ENCODE peak calls at places on chromosomes 12 and 14, in eight cellular contexts. One of them, this sample, is unnamed.

GRCh38 chr14:64656986-64657385 is 47.2 kb upstream of the PLEKHG3 start:
- DNase-seq in CD8-positive, alpha-beta T cell: no peak
- DNase-seq in non-pigmented ciliary epithelial cell: no peak
- DNase-seq in GM03348: peak; percentile 86
- DNase-seq in NCI-H1436: no peak
- DNase-seq in GM23248: peak; percentile 94
- DNase-seq in hepatocyte: no peak
- DNase-seq in lower lobe of right lung: no peak
- DNase-seq in this sample: no peak

GRCh38 chr12:120674172-120674571 is 12.8 kb upstream of the MLEC start:
- DNase-seq in CD8-positive, alpha-beta T cell: no peak
- DNase-seq in non-pigmented ciliary epithelial cell: no peak
- DNase-seq in GM03348: no peak
- DNase-seq in NCI-H1436: no peak
- DNase-seq in GM23248: no peak
- DNase-seq in hepatocyte: no peak
- DNase-seq in lower lobe of right lung: no peak
- DNase-seq in this sample: no peak

GRCh38 chr12:103884316-103884715 is 43.3 kb upstream of the NT5DC3 start:
- DNase-seq in CD8-positive, alpha-beta T cell: peak; percentile 66
- DNase-seq in non-pigmented ciliary epithelial cell: peak; percentile 47
- DNase-seq in GM03348: peak; percentile 68
- DNase-seq in NCI-H1436: peak; percentile 11
- DNase-seq in GM23248: peak; percentile 66
- DNase-seq in hepatocyte: peak; percentile 40
- DNase-seq in lower lobe of right lung: no peak
- DNase-seq in this sample: no peak

GRCh38 chr12:71250186-71250585 is 92.4 kb upstream of the TSPAN8 start:
- DNase-seq in CD8-positive, alpha-beta T cell: no peak
- DNase-seq in non-pigmented ciliary epithelial cell: no peak
- DNase-seq in GM03348: no peak
- DNase-seq in NCI-H1436: no peak
- DNase-seq in GM23248: no peak
- DNase-seq in hepatocyte: no peak
- DNase-seq in lower lobe of right lung: no peak
- DNase-seq in this sample: no peak

GRCh38 chr12:39448038-39448437 is 5.1 kb upstream of the KIF21A start:
- DNase-seq in CD8-positive, alpha-beta T cell: no peak
- DNase-seq in non-pigmented ciliary epithelial cell: no peak
- DNase-seq in GM03348: no peak
- DNase-seq in NCI-H1436: no peak
- DNase-seq in GM23248: no peak
- DNase-seq in hepatocyte: no peak
- DNase-seq in lower lobe of right lung: no peak
- DNase-seq in this sample: no peak

GRCh38 chr12:50239355-50239891 is 43.9 kb downstream of the LIMA1 start:
- DNase-seq in CD8-positive, alpha-beta T cell: no peak
- DNase-seq in non-pigmented ciliary epithelial cell: no peak
- DNase-seq in GM03348: no peak
- DNase-seq in NCI-H1436: no peak
- DNase-seq in GM23248: no peak
- DNase-seq in hepatocyte: no peak
- DNase-seq in lower lobe of right lung: no peak
- DNase-seq in this sample: no peak

GRCh38 chr14:32940066-32940651 is 1.5 kb downstream of the NPAS3 start:
- DNase-seq in CD8-positive, alpha-beta T cell: no peak
- DNase-seq in non-pigmented ciliary epithelial cell: no peak
- DNase-seq in GM03348: no peak
- DNase-seq in NCI-H1436: no peak
- DNase-seq in GM23248: peak; percentile 16
- DNase-seq in hepatocyte: no peak
- DNase-seq in lower lobe of right lung: no peak
- DNase-seq in this sample: no peak

GRCh38 chr12:122106891-122107660 is 28.5 kb downstream of the MLXIP start:
- DNase-seq in CD8-positive, alpha-beta T cell: no peak
- DNase-seq in non-pigmented ciliary epithelial cell: no peak
- DNase-seq in GM03348: peak; percentile 49
- DNase-seq in NCI-H1436: no peak
- DNase-seq in GM23248: peak; percentile 86
- DNase-seq in hepatocyte: no peak
- DNase-seq in lower lobe of right lung: peak; percentile 87
- DNase-seq in this sample: no peak

GRCh38 chr14:88955470-88955869 is 131.0 kb downstream of the TTC8 start:
- DNase-seq in CD8-positive, alpha-beta T cell: no peak
- DNase-seq in non-pigmented ciliary epithelial cell: no peak
- DNase-seq in GM03348: no peak
- DNase-seq in NCI-H1436: no peak
- DNase-seq in GM23248: no peak
- DNase-seq in hepatocyte: no peak
- DNase-seq in lower lobe of right lung: no peak
- DNase-seq in this sample: no peak

GRCh38 chr12:15856097-15856982 is 25.8 kb upstream of the STRAP start:
- DNase-seq in CD8-positive, alpha-beta T cell: peak; percentile 39
- DNase-seq in non-pigmented ciliary epithelial cell: peak; percentile 37
- DNase-seq in GM03348: peak; percentile 54
- DNase-seq in NCI-H1436: peak; percentile 55
- DNase-seq in GM23248: peak; percentile 74
- DNase-seq in hepatocyte: peak; percentile 68
- DNase-seq in lower lobe of right lung: no peak
- DNase-seq in this sample: peak; percentile 63

GRCh38 chr12:79658221-79658620 is 32.5 kb downstream of the PAWR start:
- DNase-seq in CD8-positive, alpha-beta T cell: no peak
- DNase-seq in non-pigmented ciliary epithelial cell: no peak
- DNase-seq in GM03348: peak; percentile 64
- DNase-seq in NCI-H1436: no peak
- DNase-seq in GM23248: peak; percentile 65
- DNase-seq in hepatocyte: no peak
- DNase-seq in lower lobe of right lung: no peak
- DNase-seq in this sample: no peak

GRCh38 chr12:122093098-122093883 is 14.7 kb downstream of the MLXIP start:
- DNase-seq in CD8-positive, alpha-beta T cell: no peak
- DNase-seq in non-pigmented ciliary epithelial cell: no peak
- DNase-seq in GM03348: no peak
- DNase-seq in NCI-H1436: no peak
- DNase-seq in GM23248: no peak
- DNase-seq in hepatocyte: no peak
- DNase-seq in lower lobe of right lung: no peak
- DNase-seq in this sample: no peak

GRCh38 chr12:124767075-124767821 is 96.4 kb downstream of the SCARB1 start:
- DNase-seq in CD8-positive, alpha-beta T cell: peak; percentile 79
- DNase-seq in non-pigmented ciliary epithelial cell: no peak
- DNase-seq in GM03348: peak; percentile 89
- DNase-seq in NCI-H1436: peak; percentile 63
- DNase-seq in GM23248: peak; percentile 66
- DNase-seq in hepatocyte: peak; percentile 84
- DNase-seq in lower lobe of right lung: peak; percentile 86
- DNase-seq in this sample: peak; percentile 62

GRCh38 chr14:69860221-69860620 is 19.0 kb upstream of the SMOC1 start:
- DNase-seq in CD8-positive, alpha-beta T cell: no peak
- DNase-seq in non-pigmented ciliary epithelial cell: no peak
- DNase-seq in GM03348: no peak
- DNase-seq in NCI-H1436: no peak
- DNase-seq in GM23248: no peak
- DNase-seq in hepatocyte: no peak
- DNase-seq in lower lobe of right lung: no peak
- DNase-seq in this sample: no peak

GRCh38 chr12:65524666-65525065 is 246.2 kb downstream of the MSRB3 start:
- DNase-seq in CD8-positive, alpha-beta T cell: no peak
- DNase-seq in non-pigmented ciliary epithelial cell: peak; percentile 73
- DNase-seq in GM03348: peak; percentile 69
- DNase-seq in NCI-H1436: no peak
- DNase-seq in GM23248: peak; percentile 91
- DNase-seq in hepatocyte: no peak
- DNase-seq in lower lobe of right lung: no peak
- DNase-seq in this sample: no peak

GRCh38 chr14:93090826-93091583 is 24.7 kb downstream of the ITPK1 start:
- DNase-seq in CD8-positive, alpha-beta T cell: no peak
- DNase-seq in non-pigmented ciliary epithelial cell: no peak
- DNase-seq in GM03348: peak; percentile 51
- DNase-seq in NCI-H1436: peak; percentile 38
- DNase-seq in GM23248: peak; percentile 28
- DNase-seq in hepatocyte: no peak
- DNase-seq in lower lobe of right lung: no peak
- DNase-seq in this sample: no peak

GRCh38 chr14:53044486-53044885 is 93.6 kb upstream of the FERMT2 start:
- DNase-seq in CD8-positive, alpha-beta T cell: no peak
- DNase-seq in non-pigmented ciliary epithelial cell: peak; percentile 54
- DNase-seq in GM03348: peak; percentile 67
- DNase-seq in NCI-H1436: no peak
- DNase-seq in GM23248: peak; percentile 89
- DNase-seq in hepatocyte: peak; percentile 22
- DNase-seq in lower lobe of right lung: no peak
- DNase-seq in this sample: no peak

GRCh38 chr12:87848248-87848868 is 180.8 kb downstream of the C12orf50 start:
- DNase-seq in CD8-positive, alpha-beta T cell: no peak
- DNase-seq in non-pigmented ciliary epithelial cell: peak; percentile 49
- DNase-seq in GM03348: peak; percentile 54
- DNase-seq in NCI-H1436: peak; percentile 43
- DNase-seq in GM23248: peak; percentile 67
- DNase-seq in hepatocyte: peak; percentile 78
- DNase-seq in lower lobe of right lung: no peak
- DNase-seq in this sample: peak; percentile 25

GRCh38 chr12:47755655-47756562 is 2.8 kb downstream of the RAPGEF3 start:
- DNase-seq in CD8-positive, alpha-beta T cell: no peak
- DNase-seq in non-pigmented ciliary epithelial cell: no peak
- DNase-seq in GM03348: no peak
- DNase-seq in NCI-H1436: no peak
- DNase-seq in GM23248: peak; percentile 24
- DNase-seq in hepatocyte: no peak
- DNase-seq in lower lobe of right lung: peak; percentile 62
- DNase-seq in this sample: no peak

GRCh38 chr12:73421832-73422231 is 1115.8 kb upstream of the ATXN7L3B start:
- DNase-seq in CD8-positive, alpha-beta T cell: no peak
- DNase-seq in non-pigmented ciliary epithelial cell: peak; percentile 27
- DNase-seq in GM03348: peak; percentile 3
- DNase-seq in NCI-H1436: no peak
- DNase-seq in GM23248: peak; percentile 22
- DNase-seq in hepatocyte: no peak
- DNase-seq in lower lobe of right lung: no peak
- DNase-seq in this sample: no peak

GRCh38 chr12:28222081-28222700 is 31.9 kb downstream of the CCDC91 start:
- DNase-seq in CD8-positive, alpha-beta T cell: peak; percentile 61
- DNase-seq in non-pigmented ciliary epithelial cell: no peak
- DNase-seq in GM03348: no peak
- DNase-seq in NCI-H1436: no peak
- DNase-seq in GM23248: no peak
- DNase-seq in hepatocyte: no peak
- DNase-seq in lower lobe of right lung: no peak
- DNase-seq in this sample: no peak

GRCh38 chr14:54564799-54565235 is 2.1 kb upstream of the SAMD4A start:
- DNase-seq in CD8-positive, alpha-beta T cell: no peak
- DNase-seq in non-pigmented ciliary epithelial cell: no peak
- DNase-seq in GM03348: peak; percentile 45
- DNase-seq in NCI-H1436: no peak
- DNase-seq in GM23248: peak; percentile 86
- DNase-seq in hepatocyte: no peak
- DNase-seq in lower lobe of right lung: no peak
- DNase-seq in this sample: peak; percentile 13

GRCh38 chr12:80058586-80058985 is 40.8 kb upstream of the OTOGL start:
- DNase-seq in CD8-positive, alpha-beta T cell: no peak
- DNase-seq in non-pigmented ciliary epithelial cell: no peak
- DNase-seq in GM03348: no peak
- DNase-seq in NCI-H1436: no peak
- DNase-seq in GM23248: no peak
- DNase-seq in hepatocyte: no peak
- DNase-seq in lower lobe of right lung: no peak
- DNase-seq in this sample: no peak

GRCh38 chr14:24052656-24053547 is 1.1 kb downstream of the CARMIL3 start:
- DNase-seq in CD8-positive, alpha-beta T cell: peak; percentile 57
- DNase-seq in non-pigmented ciliary epithelial cell: no peak
- DNase-seq in GM03348: no peak
- DNase-seq in NCI-H1436: no peak
- DNase-seq in GM23248: peak; percentile 59
- DNase-seq in hepatocyte: no peak
- DNase-seq in lower lobe of right lung: no peak
- DNase-seq in this sample: no peak

GRCh38 chr14:98498019-98498885 is 773.7 kb downstream of the BCL11B start:
- DNase-seq in CD8-positive, alpha-beta T cell: no peak
- DNase-seq in non-pigmented ciliary epithelial cell: no peak
- DNase-seq in GM03348: no peak
- DNase-seq in NCI-H1436: no peak
- DNase-seq in GM23248: no peak
- DNase-seq in hepatocyte: no peak
- DNase-seq in lower lobe of right lung: no peak
- DNase-seq in this sample: no peak

GRCh38 chr14:86391085-86391484 is 861.1 kb downstream of the FLRT2 start:
- DNase-seq in CD8-positive, alpha-beta T cell: no peak
- DNase-seq in non-pigmented ciliary epithelial cell: no peak
- DNase-seq in GM03348: no peak
- DNase-seq in NCI-H1436: no peak
- DNase-seq in GM23248: no peak
- DNase-seq in hepatocyte: no peak
- DNase-seq in lower lobe of right lung: no peak
- DNase-seq in this sample: no peak

GRCh38 chr12:82803201-82803600 is 116.5 kb downstream of the TMTC2 start:
- DNase-seq in CD8-positive, alpha-beta T cell: no peak
- DNase-seq in non-pigmented ciliary epithelial cell: no peak
- DNase-seq in GM03348: no peak
- DNase-seq in NCI-H1436: peak; percentile 12
- DNase-seq in GM23248: no peak
- DNase-seq in hepatocyte: no peak
- DNase-seq in lower lobe of right lung: no peak
- DNase-seq in this sample: no peak

GRCh38 chr14:36069535-36069900 is 107.0 kb downstream of the PTCSC3 start:
- DNase-seq in CD8-positive, alpha-beta T cell: no peak
- DNase-seq in non-pigmented ciliary epithelial cell: no peak
- DNase-seq in GM03348: peak; percentile 47
- DNase-seq in NCI-H1436: peak; percentile 56
- DNase-seq in GM23248: peak; percentile 41
- DNase-seq in hepatocyte: peak; percentile 58
- DNase-seq in lower lobe of right lung: peak; percentile 47
- DNase-seq in this sample: peak; percentile 74

GRCh38 chr12:74535536-74535935 is 2.1 kb upstream of the ATXN7L3B start:
- DNase-seq in CD8-positive, alpha-beta T cell: peak; percentile 18
- DNase-seq in non-pigmented ciliary epithelial cell: no peak
- DNase-seq in GM03348: no peak
- DNase-seq in NCI-H1436: no peak
- DNase-seq in GM23248: no peak
- DNase-seq in hepatocyte: no peak
- DNase-seq in lower lobe of right lung: no peak
- DNase-seq in this sample: no peak

GRCh38 chr12:104352106-104352713 is 48.7 kb downstream of the EID3 start:
- DNase-seq in CD8-positive, alpha-beta T cell: no peak
- DNase-seq in non-pigmented ciliary epithelial cell: no peak
- DNase-seq in GM03348: peak; percentile 38
- DNase-seq in NCI-H1436: no peak
- DNase-seq in GM23248: peak; percentile 75
- DNase-seq in hepatocyte: peak; percentile 1
- DNase-seq in lower lobe of right lung: no peak
- DNase-seq in this sample: no peak

GRCh38 chr12:90253674-90254181 is 545.1 kb upstream of the ATP2B1 start:
- DNase-seq in CD8-positive, alpha-beta T cell: peak; percentile 33
- DNase-seq in non-pigmented ciliary epithelial cell: peak; percentile 89
- DNase-seq in GM03348: peak; percentile 64
- DNase-seq in NCI-H1436: no peak
- DNase-seq in GM23248: peak; percentile 91
- DNase-seq in hepatocyte: peak; percentile 49
- DNase-seq in lower lobe of right lung: peak; percentile 44
- DNase-seq in this sample: no peak

GRCh38 chr14:102057480-102058114 is 29.2 kb downstream of the HSP90AA1 start:
- DNase-seq in CD8-positive, alpha-beta T cell: peak; percentile 28
- DNase-seq in non-pigmented ciliary epithelial cell: no peak
- DNase-seq in GM03348: no peak
- DNase-seq in NCI-H1436: no peak
- DNase-seq in GM23248: no peak
- DNase-seq in hepatocyte: no peak
- DNase-seq in lower lobe of right lung: no peak
- DNase-seq in this sample: no peak

GRCh38 chr14:47277703-47278102 is 397.7 kb downstream of the MDGA2 start:
- DNase-seq in CD8-positive, alpha-beta T cell: no peak
- DNase-seq in non-pigmented ciliary epithelial cell: no peak
- DNase-seq in GM03348: no peak
- DNase-seq in NCI-H1436: no peak
- DNase-seq in GM23248: no peak
- DNase-seq in hepatocyte: peak; percentile 7
- DNase-seq in lower lobe of right lung: no peak
- DNase-seq in this sample: no peak

GRCh38 chr14:105487449-105487985 is 831 bp downstream of the CRIP1 start:
- DNase-seq in CD8-positive, alpha-beta T cell: peak; percentile 79
- DNase-seq in non-pigmented ciliary epithelial cell: no peak
- DNase-seq in GM03348: peak; percentile 36
- DNase-seq in NCI-H1436: no peak
- DNase-seq in GM23248: no peak
- DNase-seq in hepatocyte: no peak
- DNase-seq in lower lobe of right lung: peak; percentile 87
- DNase-seq in this sample: no peak

This sample was measured in HepG2.